ENCODE peak calls at places on chromosomes 6 and 20, in four cellular contexts. U, Q, Z and L are unnamed samples.

GRCh38 chr6:83057705-83058321 is 7.8 kb downstream of the UBE3D start:
- DNase-seq in Q (peak), U (peak), Z (peak), L (peak)

GRCh38 chr6:11727995-11728961 is 50.3 kb downstream of the ADTRP start:
- DNase-seq in Q (no peak), U (no peak), Z (peak), L (no peak)

GRCh38 chr6:14549319-14549770 is 431.8 kb downstream of the CD83 start:
- DNase-seq in Q (no peak), Z (no peak), U (peak), L (no peak)

GRCh38 chr20:63534831-63535651 is 2.1 kb downstream of the PTK6 start:
- DNase-seq in U (no peak), Q (peak), Z (no peak), L (no peak)

GRCh38 chr6:78578430-78578829 is 288.9 kb upstream of the IRAK1BP1 start:
- DNase-seq in Q (no peak), U (no peak), Z (no peak), L (no peak)

GRCh38 chr20:24702501-24703283 is 233.3 kb downstream of the SYNDIG1 start:
- DNase-seq in Q (no peak), U (no peak), Z (no peak), L (no peak)

GRCh38 chr6:37131104-37131959 is 38.6 kb upstream of the PIM1 start:
- DNase-seq in U (peak), Z (no peak), Q (peak), L (no peak)

GRCh38 chr20:5660346-5660745 is 89.9 kb upstream of the SHLD1 start:
- DNase-seq in Z (no peak), U (no peak), Q (peak), L (no peak)

GRCh38 chr6:87483929-87484328 is 11.2 kb downstream of the SLC35A1 start:
- DNase-seq in U (peak), Q (peak), Z (peak), L (peak)

GRCh38 chr20:43667341-43668132 is 623 bp downstream of the MYBL2 start:
- DNase-seq in U (no peak), Z (peak), Q (peak), L (peak)

GRCh38 chr6:7155871-7156579 is 48.3 kb downstream of the RREB1 start:
- DNase-seq in Z (peak), Q (peak), U (no peak), L (no peak)

GRCh38 chr6:4603291-4603690 is 172.9 kb upstream of the CDYL start:
- DNase-seq in Z (no peak), Q (peak), U (peak), L (peak)

GRCh38 chr6:151679081-151679480 is 128.4 kb upstream of the ESR1 start:
- DNase-seq in Q (peak), U (no peak), Z (no peak), L (peak)

GRCh38 chr6:33277663-33278391 is 904 bp downstream of the B3GALT4 start:
- DNase-seq in U (peak), Q (peak), Z (no peak), L (no peak)

GRCh38 chr20:45049904-45050471 is 50.9 kb downstream of the KCNS1 start:
- DNase-seq in Z (no peak), Q (no peak), U (no peak), L (no peak)

GRCh38 chr20:59032713-59033059 is 551 bp upstream of the ATP5F1E start:
- DNase-seq in U (peak), Z (no peak), Q (peak), L (peak)

GRCh38 chr20:19292254-19292653 is 79.8 kb downstream of the SLC24A3 start:
- DNase-seq in Q (no peak), U (no peak), Z (no peak), L (no peak)

GRCh38 chr20:13312300-13312699 is 91.2 kb downstream of the ISM1 start:
- DNase-seq in Z (no peak), Q (peak), U (no peak), L (peak)

GRCh38 chr6:105116150-105116549 is 63.7 kb downstream of the POPDC3 start:
- DNase-seq in Q (no peak), U (no peak), Z (no peak), L (no peak)

GRCh38 chr6:140372064-140372463 is 997.6 kb upstream of the CITED2 start:
- DNase-seq in Q (no peak), U (no peak), Z (no peak), L (no peak)
- H2AFZ ChIP-seq in Q (peak), U (no peak), Z (no peak), L (no peak)

GRCh38 chr20:2817891-2818595 is 1.9 kb downstream of the TMEM239 start:
- DNase-seq in Z (no peak), U (no peak), Q (no peak), L (no peak)

GRCh38 chr20:2817341-2817726 is 1.2 kb downstream of the TMEM239 start:
- DNase-seq in U (no peak), Z (no peak), Q (no peak), L (no peak)

GRCh38 chr20:2820084-2820895 is 4.1 kb downstream of the TMEM239 start:
- DNase-seq in Q (no peak), U (peak), Z (no peak), L (no peak)

GRCh38 chr20:2822073-2822472 is 5.9 kb downstream of the TMEM239 start:
- DNase-seq in Q (peak), Z (peak), U (no peak), L (no peak)

DNA sequence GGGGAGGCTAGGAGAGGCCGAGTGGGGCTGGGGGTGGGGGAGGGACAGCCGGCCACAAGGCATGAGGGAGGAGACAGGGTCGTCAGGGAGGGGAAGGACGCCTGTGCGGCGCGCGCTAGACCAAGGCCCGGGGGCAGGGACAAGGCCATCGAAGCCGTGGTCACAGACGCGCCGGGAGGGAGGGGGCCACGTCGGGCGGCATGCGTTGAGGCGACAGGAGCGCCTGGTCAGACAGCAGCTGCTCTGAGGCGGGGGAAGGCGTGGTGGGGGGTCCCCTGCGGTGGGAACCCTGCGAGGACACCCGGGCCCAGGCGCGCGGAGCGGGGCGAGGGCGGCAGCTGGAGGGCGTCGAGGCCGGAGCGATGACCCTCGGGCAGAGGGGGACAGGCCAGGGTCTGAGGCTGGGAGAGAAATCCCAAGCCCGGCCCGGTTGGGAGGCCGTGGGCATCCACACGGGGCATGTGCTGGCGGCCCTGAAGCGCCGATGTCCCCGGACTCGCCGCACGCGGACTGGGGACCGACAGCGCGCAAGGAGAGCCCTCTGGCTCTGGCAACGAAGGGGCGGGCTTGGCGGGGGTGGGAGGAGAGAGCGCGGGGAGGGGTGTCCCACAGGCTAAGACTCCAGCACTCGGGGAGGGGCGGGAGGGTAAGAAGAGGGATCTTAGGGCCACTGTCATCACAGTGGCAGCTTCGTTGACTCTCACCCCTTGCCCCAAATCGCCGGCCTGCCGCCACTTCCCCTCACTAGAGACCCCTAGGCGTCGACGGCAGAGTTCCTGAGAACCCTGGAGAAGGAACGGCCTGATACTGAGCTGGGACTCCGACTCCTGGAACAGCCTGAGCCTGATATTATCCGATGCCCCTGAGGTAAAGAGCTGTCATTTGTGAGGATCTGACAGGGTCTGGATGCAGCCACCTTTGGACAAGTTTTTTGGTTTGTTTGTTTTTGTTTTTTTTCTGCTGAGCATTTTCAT is 5.0 kb downstream of the TMEM239 start:
- DNase-seq in Z (no peak), Q (no peak), U (no peak), L (no peak)
- TF ChIP-seq EZH2 in Z (no peak), Q (peak), U (peak), L (no peak)

DNA sequence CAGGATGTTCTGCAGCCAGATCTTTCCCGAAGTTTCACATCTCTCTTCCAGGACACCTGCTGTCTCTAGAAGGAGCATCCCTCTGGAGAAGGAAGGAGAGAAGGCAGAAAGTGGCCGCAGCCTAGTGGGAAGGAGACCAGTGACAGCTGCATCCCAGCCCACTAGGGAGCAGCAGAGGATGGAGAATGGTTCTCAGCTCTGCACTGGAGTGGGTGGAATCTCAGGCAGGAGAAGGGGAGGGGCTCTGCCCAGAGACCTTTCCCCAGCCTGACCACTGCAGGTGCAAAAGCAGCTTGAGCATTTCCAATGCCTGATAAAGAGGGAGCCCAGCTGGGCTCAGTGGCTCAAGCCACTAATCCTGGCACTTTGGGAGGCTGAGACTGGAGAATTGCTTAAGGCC is 32.3 kb downstream of the NCR2 start:
- DNase-seq in Q (peak), Z (no peak), U (peak), L (peak)
- TF ChIP-seq EZH2phosphoT487 in Q (no peak), Z (no peak), U (no peak), L (no peak)

DNA sequence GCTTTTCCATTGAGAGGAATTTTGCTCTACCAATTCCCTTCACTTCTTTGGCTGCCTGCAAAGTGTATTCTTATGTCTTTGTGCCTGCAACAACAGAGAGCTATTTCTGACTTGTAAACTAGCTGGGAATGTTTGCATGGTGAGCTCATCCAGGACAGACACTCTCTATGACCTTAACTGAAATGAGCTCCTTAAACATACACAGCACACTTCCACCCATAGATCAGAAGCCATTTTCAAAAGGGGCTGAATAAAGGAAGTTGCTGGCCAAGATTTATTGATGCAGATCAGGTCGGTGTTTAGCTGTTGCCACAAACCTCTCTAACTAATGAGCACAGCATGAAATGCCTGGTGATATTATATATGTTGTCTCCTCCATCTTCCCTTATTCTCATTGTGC is 377.7 kb downstream of the BTBD9 start:
- DNase-seq in Z (no peak), Q (peak), U (peak), L (peak)
- H2AFZ ChIP-seq in Z (no peak), Q (peak), U (no peak), L (peak)

GRCh38 chr6:96923871-96924493 is 546 bp upstream of the KLHL32 start:
- DNase-seq in Z (peak), Q (peak), U (no peak), L (no peak)
- TF ChIP-seq EZH2 in Z (no peak), Q (no peak), U (no peak), L (no peak)

DNA sequence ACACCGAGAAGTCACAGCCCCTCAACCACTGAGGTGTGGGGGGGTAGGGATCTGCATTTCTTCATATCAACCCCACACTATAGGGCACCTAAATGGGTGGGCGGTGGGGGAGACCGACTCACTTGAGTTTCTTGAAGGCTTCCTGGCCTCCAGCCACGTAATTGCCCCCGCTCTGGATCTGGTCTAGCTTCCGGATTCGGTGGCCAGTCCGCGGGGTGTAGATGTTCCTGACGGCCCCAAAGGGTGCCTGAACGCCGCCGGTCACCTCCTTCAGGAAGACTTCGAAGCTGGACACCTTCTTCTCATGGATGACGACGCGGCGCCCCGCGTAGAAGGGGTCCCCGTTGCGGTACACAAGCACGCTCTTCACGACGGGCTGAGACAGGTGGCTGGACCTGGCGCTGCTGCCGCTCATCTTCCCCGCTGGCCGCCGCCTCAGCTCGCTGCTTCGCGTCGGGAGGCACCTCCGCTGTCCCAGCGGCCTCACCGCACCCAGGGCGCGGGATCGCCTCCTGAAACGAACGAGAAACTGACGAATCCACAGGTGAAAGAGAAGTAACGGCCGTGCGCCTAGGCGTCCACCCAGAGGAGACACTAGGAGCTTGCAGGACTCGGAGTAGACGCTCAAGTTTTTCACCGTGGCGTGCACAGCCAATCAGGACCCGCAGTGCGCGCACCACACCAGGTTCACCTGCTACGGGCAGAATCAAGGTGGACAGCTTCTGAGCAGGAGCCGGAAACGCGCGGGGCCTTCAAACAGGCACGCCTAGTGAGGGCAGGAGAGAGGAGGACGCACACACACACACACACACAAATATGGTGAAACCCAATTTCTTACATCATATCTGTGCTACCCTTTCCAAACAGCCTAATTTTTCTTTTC is at the start of gene DCDC2:
- DNase-seq in Z (no peak), Q (peak), U (no peak), L (no peak)
- TF ChIP-seq EZH2phosphoT487 in Z (no peak), Q (no peak), U (no peak), L (no peak)

GRCh38 chr6:80433010-80433665 is 326.7 kb downstream of the BCKDHB start:
- DNase-seq in Q (no peak), Z (no peak), U (no peak), L (no peak)
- H2AFZ ChIP-seq in Q (peak), Z (no peak), U (no peak), L (no peak)

GRCh38 chr6:137799950-137800568 is 67.0 kb upstream of the TNFAIP3 start:
- DNase-seq in Q (peak), U (peak), Z (peak), L (peak)

GRCh38 chr6:137802408-137803182 is 64.5 kb upstream of the TNFAIP3 start:
- DNase-seq in Q (no peak), Z (no peak), U (peak), L (no peak)

GRCh38 chr6:137798846-137799245 is 68.2 kb upstream of the TNFAIP3 start:
- DNase-seq in Q (no peak), U (no peak), Z (no peak), L (no peak)

GRCh38 chr6:137801352-137802088 is 65.5 kb upstream of the TNFAIP3 start:
- DNase-seq in Z (no peak), Q (no peak), U (peak), L (no peak)

DNA sequence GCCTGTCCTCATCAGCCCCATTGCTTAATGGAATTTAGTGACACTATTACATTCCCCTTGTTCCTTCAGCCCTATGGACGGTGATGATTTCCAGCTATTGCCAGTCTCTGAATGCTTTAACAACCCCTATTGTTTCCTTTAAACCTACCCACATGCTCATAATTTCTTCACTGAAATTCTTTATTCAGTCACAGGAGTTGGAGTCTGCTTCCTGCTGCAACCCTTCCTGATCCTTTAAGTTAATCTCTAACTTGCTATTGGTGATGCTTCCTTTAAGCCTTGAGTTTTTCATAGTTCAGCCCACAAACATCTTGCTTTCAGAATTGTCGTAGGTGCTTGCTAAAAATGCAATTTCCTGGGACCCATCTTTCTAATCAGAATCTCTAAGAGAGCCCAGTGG is 66.3 kb upstream of the TNFAIP3 start:
- DNase-seq in Z (no peak), U (no peak), Q (no peak), L (no peak)
- TF ChIP-seq EZH2 in Z (no peak), U (no peak), Q (no peak), L (no peak)

GRCh38 chr20:51164732-51165530 is 142.0 kb upstream of the KCNG1 start:
- DNase-seq in Q (no peak), U (no peak), Z (no peak), L (no peak)
- TF ChIP-seq EZH2phosphoT487 in Q (no peak), U (no peak), Z (no peak), L (no peak)